ENCODE peak calls at places on chromosomes 13 and 19, in nine cellular contexts. One of them, this sample, is unnamed.

GRCh38 chr13:67330149-67330548 is 100.0 kb upstream of the PCDH9 start:
- DNase-seq in effector CD4-positive, alpha-beta T cell: no peak
- DNase-seq in T-helper 2 cell: no peak
- DNase-seq in thoracic aorta: no peak
- DNase-seq in CD4-positive, alpha-beta T cell: no peak
- DNase-seq in RKO: no peak
- DNase-seq in stimulated activated CD4-positive, alpha-beta T cell treated with anti-CD3 and anti-CD28 coated beads, Interleukin-2, amount 100 ng/mL, for 24 hours: no peak
- DNase-seq in glutamatergic neuron: no peak
- DNase-seq in heart left ventricle: no peak
- DNase-seq in this sample: no peak

GRCh38 chr19:51607920-51608562 is 22.2 kb downstream of the SIGLEC5 start:
- DNase-seq in thoracic aorta: no peak
- DNase-seq in glutamatergic neuron: peak; percentile 45
- DNase-seq in heart left ventricle: peak; percentile 80
- DNase-seq in CD4-positive, alpha-beta T cell: peak; percentile 40
- DNase-seq in RKO: peak; percentile 85
- DNase-seq in T-helper 2 cell: no peak
- DNase-seq in stimulated activated CD4-positive, alpha-beta T cell treated with anti-CD3 and anti-CD28 coated beads, Interleukin-2, amount 100 ng/mL, for 24 hours: peak; percentile 80
- DNase-seq in effector CD4-positive, alpha-beta T cell: no peak
- DNase-seq in this sample: peak; percentile 26

GRCh38 chr19:35212241-35212640 is 16.3 kb downstream of the FAM187B start:
- DNase-seq in thoracic aorta: no peak
- DNase-seq in T-helper 2 cell: no peak
- DNase-seq in glutamatergic neuron: no peak
- DNase-seq in RKO: no peak
- DNase-seq in effector CD4-positive, alpha-beta T cell: no peak
- DNase-seq in heart left ventricle: no peak
- DNase-seq in CD4-positive, alpha-beta T cell: peak; percentile 18
- DNase-seq in stimulated activated CD4-positive, alpha-beta T cell treated with anti-CD3 and anti-CD28 coated beads, Interleukin-2, amount 100 ng/mL, for 24 hours: no peak
- DNase-seq in this sample: no peak

GRCh38 chr19:8580710-8581281 is 3.6 kb upstream of the MYO1F start:
- DNase-seq in heart left ventricle: peak; percentile 84
- DNase-seq in CD4-positive, alpha-beta T cell: peak; percentile 78
- DNase-seq in T-helper 2 cell: peak; percentile 77
- DNase-seq in glutamatergic neuron: peak; percentile 83
- DNase-seq in effector CD4-positive, alpha-beta T cell: peak; percentile 81
- DNase-seq in RKO: peak; percentile 79
- DNase-seq in thoracic aorta: peak; percentile 58
- DNase-seq in stimulated activated CD4-positive, alpha-beta T cell treated with anti-CD3 and anti-CD28 coated beads, Interleukin-2, amount 100 ng/mL, for 24 hours: peak; percentile 87
- DNase-seq in this sample: peak; percentile 73

GRCh38 chr19:13260883-13261653 is 110.9 kb downstream of the IER2 start:
- DNase-seq in glutamatergic neuron: no peak
- DNase-seq in thoracic aorta: no peak
- DNase-seq in CD4-positive, alpha-beta T cell: no peak
- DNase-seq in RKO: peak; percentile 94
- DNase-seq in heart left ventricle: no peak
- DNase-seq in T-helper 2 cell: no peak
- DNase-seq in stimulated activated CD4-positive, alpha-beta T cell treated with anti-CD3 and anti-CD28 coated beads, Interleukin-2, amount 100 ng/mL, for 24 hours: peak; percentile 20
- DNase-seq in effector CD4-positive, alpha-beta T cell: no peak
- DNase-seq in this sample: no peak

GRCh38 chr13:45626731-45627374 is 11.3 kb upstream of the ERICH6B start:
- DNase-seq in stimulated activated CD4-positive, alpha-beta T cell treated with anti-CD3 and anti-CD28 coated beads, Interleukin-2, amount 100 ng/mL, for 24 hours: no peak
- DNase-seq in thoracic aorta: no peak
- DNase-seq in T-helper 2 cell: no peak
- DNase-seq in heart left ventricle: no peak
- DNase-seq in RKO: no peak
- DNase-seq in glutamatergic neuron: no peak
- DNase-seq in effector CD4-positive, alpha-beta T cell: no peak
- DNase-seq in CD4-positive, alpha-beta T cell: no peak
- DNase-seq in this sample: no peak

GRCh38 chr19:40519352-40520322 is 52.8 kb downstream of the SPTBN4 start:
- DNase-seq in thoracic aorta: no peak
- DNase-seq in effector CD4-positive, alpha-beta T cell: no peak
- DNase-seq in CD4-positive, alpha-beta T cell: no peak
- DNase-seq in glutamatergic neuron: peak; percentile 72
- DNase-seq in RKO: no peak
- DNase-seq in T-helper 2 cell: no peak
- DNase-seq in heart left ventricle: no peak
- DNase-seq in stimulated activated CD4-positive, alpha-beta T cell treated with anti-CD3 and anti-CD28 coated beads, Interleukin-2, amount 100 ng/mL, for 24 hours: peak; percentile 40
- DNase-seq in this sample: no peak

GRCh38 chr13:103350147-103350546 is 283.9 kb upstream of the SLC10A2 start:
- DNase-seq in CD4-positive, alpha-beta T cell: no peak
- DNase-seq in T-helper 2 cell: no peak
- DNase-seq in RKO: no peak
- DNase-seq in thoracic aorta: no peak
- DNase-seq in stimulated activated CD4-positive, alpha-beta T cell treated with anti-CD3 and anti-CD28 coated beads, Interleukin-2, amount 100 ng/mL, for 24 hours: no peak
- DNase-seq in effector CD4-positive, alpha-beta T cell: no peak
- DNase-seq in heart left ventricle: no peak
- DNase-seq in glutamatergic neuron: no peak
- DNase-seq in this sample: no peak

GRCh38 chr19:33845498-33845897 is 48.8 kb downstream of the KCTD15 start:
- DNase-seq in T-helper 2 cell: no peak
- DNase-seq in heart left ventricle: no peak
- DNase-seq in CD4-positive, alpha-beta T cell: no peak
- DNase-seq in stimulated activated CD4-positive, alpha-beta T cell treated with anti-CD3 and anti-CD28 coated beads, Interleukin-2, amount 100 ng/mL, for 24 hours: no peak
- DNase-seq in glutamatergic neuron: no peak
- DNase-seq in effector CD4-positive, alpha-beta T cell: no peak
- DNase-seq in RKO: no peak
- DNase-seq in thoracic aorta: no peak
- DNase-seq in this sample: no peak

GRCh38 chr19:56681702-56682101 is 10.1 kb upstream of the ZNF835 start:
- DNase-seq in T-helper 2 cell: no peak
- DNase-seq in stimulated activated CD4-positive, alpha-beta T cell treated with anti-CD3 and anti-CD28 coated beads, Interleukin-2, amount 100 ng/mL, for 24 hours: no peak
- DNase-seq in CD4-positive, alpha-beta T cell: no peak
- DNase-seq in thoracic aorta: no peak
- DNase-seq in glutamatergic neuron: no peak
- DNase-seq in RKO: no peak
- DNase-seq in heart left ventricle: no peak
- DNase-seq in effector CD4-positive, alpha-beta T cell: no peak
- DNase-seq in this sample: no peak

GRCh38 chr19:46574533-46574932 is 26.6 kb upstream of the CALM3 start:
- DNase-seq in stimulated activated CD4-positive, alpha-beta T cell treated with anti-CD3 and anti-CD28 coated beads, Interleukin-2, amount 100 ng/mL, for 24 hours: peak; percentile 50
- DNase-seq in glutamatergic neuron: no peak
- DNase-seq in thoracic aorta: no peak
- DNase-seq in CD4-positive, alpha-beta T cell: peak; percentile 27
- DNase-seq in T-helper 2 cell: no peak
- DNase-seq in heart left ventricle: no peak
- DNase-seq in RKO: no peak
- DNase-seq in effector CD4-positive, alpha-beta T cell: peak; percentile 6
- DNase-seq in this sample: peak; percentile 12

GRCh38 chr13:83943530-83944279 is 61.4 kb upstream of the SLITRK1 start:
- DNase-seq in RKO: no peak
- DNase-seq in stimulated activated CD4-positive, alpha-beta T cell treated with anti-CD3 and anti-CD28 coated beads, Interleukin-2, amount 100 ng/mL, for 24 hours: no peak
- DNase-seq in glutamatergic neuron: no peak
- DNase-seq in effector CD4-positive, alpha-beta T cell: no peak
- DNase-seq in CD4-positive, alpha-beta T cell: no peak
- DNase-seq in T-helper 2 cell: no peak
- DNase-seq in heart left ventricle: no peak
- DNase-seq in thoracic aorta: no peak
- DNase-seq in this sample: no peak

GRCh38 chr13:114319441-114319871 is 5.2 kb downstream of the CHAMP1 start:
- DNase-seq in RKO: no peak
- DNase-seq in T-helper 2 cell: no peak
- DNase-seq in thoracic aorta: no peak
- DNase-seq in effector CD4-positive, alpha-beta T cell: no peak
- DNase-seq in CD4-positive, alpha-beta T cell: no peak
- DNase-seq in stimulated activated CD4-positive, alpha-beta T cell treated with anti-CD3 and anti-CD28 coated beads, Interleukin-2, amount 100 ng/mL, for 24 hours: no peak
- DNase-seq in glutamatergic neuron: no peak
- DNase-seq in heart left ventricle: no peak
- DNase-seq in this sample: no peak

GRCh38 chr13:40564342-40564997 is 102.0 kb downstream of the FOXO1 start:
- DNase-seq in thoracic aorta: no peak
- DNase-seq in T-helper 2 cell: no peak
- DNase-seq in heart left ventricle: no peak
- DNase-seq in CD4-positive, alpha-beta T cell: peak; percentile 22
- DNase-seq in glutamatergic neuron: no peak
- DNase-seq in effector CD4-positive, alpha-beta T cell: no peak
- DNase-seq in stimulated activated CD4-positive, alpha-beta T cell treated with anti-CD3 and anti-CD28 coated beads, Interleukin-2, amount 100 ng/mL, for 24 hours: no peak
- DNase-seq in RKO: no peak
- DNase-seq in this sample: no peak

GRCh38 chr19:17389957-17390664 is 3.9 kb downstream of the CCDC194 start:
- DNase-seq in CD4-positive, alpha-beta T cell: no peak
- DNase-seq in stimulated activated CD4-positive, alpha-beta T cell treated with anti-CD3 and anti-CD28 coated beads, Interleukin-2, amount 100 ng/mL, for 24 hours: no peak
- DNase-seq in RKO: no peak
- DNase-seq in heart left ventricle: no peak
- DNase-seq in T-helper 2 cell: no peak
- DNase-seq in effector CD4-positive, alpha-beta T cell: no peak
- DNase-seq in thoracic aorta: no peak
- DNase-seq in glutamatergic neuron: peak; percentile 41
- DNase-seq in this sample: no peak

GRCh38 chr19:54179921-54180452 is 7.0 kb upstream of the TMC4 start:
- DNase-seq in RKO: peak; percentile 53
- DNase-seq in glutamatergic neuron: peak; percentile 85
- DNase-seq in T-helper 2 cell: no peak
- DNase-seq in stimulated activated CD4-positive, alpha-beta T cell treated with anti-CD3 and anti-CD28 coated beads, Interleukin-2, amount 100 ng/mL, for 24 hours: no peak
- DNase-seq in heart left ventricle: no peak
- DNase-seq in thoracic aorta: no peak
- DNase-seq in CD4-positive, alpha-beta T cell: no peak
- DNase-seq in effector CD4-positive, alpha-beta T cell: no peak
- DNase-seq in this sample: no peak

GRCh38 chr13:27006519-27007161 is 165.0 kb downstream of the USP12 start:
- DNase-seq in stimulated activated CD4-positive, alpha-beta T cell treated with anti-CD3 and anti-CD28 coated beads, Interleukin-2, amount 100 ng/mL, for 24 hours: no peak
- DNase-seq in CD4-positive, alpha-beta T cell: no peak
- DNase-seq in glutamatergic neuron: peak; percentile 82
- DNase-seq in thoracic aorta: no peak
- DNase-seq in T-helper 2 cell: no peak
- DNase-seq in heart left ventricle: no peak
- DNase-seq in RKO: no peak
- DNase-seq in effector CD4-positive, alpha-beta T cell: no peak
- DNase-seq in this sample: no peak

GRCh38 chr13:22625691-22626090 is 555.1 kb upstream of the SGCG start:
- DNase-seq in effector CD4-positive, alpha-beta T cell: no peak
- DNase-seq in stimulated activated CD4-positive, alpha-beta T cell treated with anti-CD3 and anti-CD28 coated beads, Interleukin-2, amount 100 ng/mL, for 24 hours: no peak
- DNase-seq in thoracic aorta: no peak
- DNase-seq in glutamatergic neuron: no peak
- DNase-seq in RKO: no peak
- DNase-seq in T-helper 2 cell: no peak
- DNase-seq in CD4-positive, alpha-beta T cell: no peak
- DNase-seq in heart left ventricle: no peak
- DNase-seq in this sample: no peak

GRCh38 chr19:44603201-44603945 is 10.0 kb upstream of the IGSF23 start:
- DNase-seq in effector CD4-positive, alpha-beta T cell: no peak
- DNase-seq in thoracic aorta: no peak
- DNase-seq in stimulated activated CD4-positive, alpha-beta T cell treated with anti-CD3 and anti-CD28 coated beads, Interleukin-2, amount 100 ng/mL, for 24 hours: no peak
- DNase-seq in glutamatergic neuron: no peak
- DNase-seq in heart left ventricle: peak; percentile 28
- DNase-seq in CD4-positive, alpha-beta T cell: no peak
- DNase-seq in T-helper 2 cell: no peak
- DNase-seq in RKO: peak; percentile 32
- DNase-seq in this sample: no peak

GRCh38 chr19:4059931-4060620 is 6.6 kb downstream of the ZBTB7A start:
- DNase-seq in heart left ventricle: peak; percentile 81
- DNase-seq in CD4-positive, alpha-beta T cell: peak; percentile 55
- DNase-seq in effector CD4-positive, alpha-beta T cell: peak; percentile 37
- DNase-seq in RKO: no peak
- DNase-seq in glutamatergic neuron: peak; percentile 52
- DNase-seq in thoracic aorta: no peak
- DNase-seq in stimulated activated CD4-positive, alpha-beta T cell treated with anti-CD3 and anti-CD28 coated beads, Interleukin-2, amount 100 ng/mL, for 24 hours: peak; percentile 54
- DNase-seq in T-helper 2 cell: peak; percentile 79
- DNase-seq in this sample: peak; percentile 31

GRCh38 chr13:80086304-80086721 is 254.6 kb downstream of the SPRY2 start:
- DNase-seq in effector CD4-positive, alpha-beta T cell: no peak
- DNase-seq in RKO: peak; percentile 42
- DNase-seq in T-helper 2 cell: no peak
- DNase-seq in CD4-positive, alpha-beta T cell: no peak
- DNase-seq in glutamatergic neuron: no peak
- DNase-seq in stimulated activated CD4-positive, alpha-beta T cell treated with anti-CD3 and anti-CD28 coated beads, Interleukin-2, amount 100 ng/mL, for 24 hours: no peak
- DNase-seq in heart left ventricle: no peak
- DNase-seq in thoracic aorta: no peak
- DNase-seq in this sample: no peak

GRCh38 chr13:23427342-23428182 is 5.9 kb downstream of the SACS start:
- DNase-seq in T-helper 2 cell: no peak
- DNase-seq in heart left ventricle: no peak
- DNase-seq in glutamatergic neuron: no peak
- DNase-seq in RKO: peak; percentile 13
- DNase-seq in thoracic aorta: peak; percentile 33
- DNase-seq in effector CD4-positive, alpha-beta T cell: no peak
- DNase-seq in CD4-positive, alpha-beta T cell: no peak
- DNase-seq in stimulated activated CD4-positive, alpha-beta T cell treated with anti-CD3 and anti-CD28 coated beads, Interleukin-2, amount 100 ng/mL, for 24 hours: no peak
- DNase-seq in this sample: no peak

GRCh38 chr13:25570185-25570584 is 198.4 kb downstream of the ATP8A2 start:
- DNase-seq in thoracic aorta: no peak
- DNase-seq in RKO: no peak
- DNase-seq in stimulated activated CD4-positive, alpha-beta T cell treated with anti-CD3 and anti-CD28 coated beads, Interleukin-2, amount 100 ng/mL, for 24 hours: no peak
- DNase-seq in T-helper 2 cell: no peak
- DNase-seq in CD4-positive, alpha-beta T cell: no peak
- DNase-seq in glutamatergic neuron: no peak
- DNase-seq in heart left ventricle: no peak
- DNase-seq in effector CD4-positive, alpha-beta T cell: no peak
- DNase-seq in this sample: no peak

GRCh38 chr19:51491586-51491985 is 10.0 kb downstream of the SIGLEC12 start:
- DNase-seq in stimulated activated CD4-positive, alpha-beta T cell treated with anti-CD3 and anti-CD28 coated beads, Interleukin-2, amount 100 ng/mL, for 24 hours: no peak
- DNase-seq in CD4-positive, alpha-beta T cell: no peak
- DNase-seq in heart left ventricle: no peak
- DNase-seq in glutamatergic neuron: no peak
- DNase-seq in RKO: no peak
- DNase-seq in effector CD4-positive, alpha-beta T cell: no peak
- DNase-seq in T-helper 2 cell: no peak
- DNase-seq in thoracic aorta: no peak
- DNase-seq in this sample: no peak

GRCh38 chr13:113922412-113923118 is 51.3 kb downstream of the C13orf46 start:
- DNase-seq in T-helper 2 cell: no peak
- DNase-seq in stimulated activated CD4-positive, alpha-beta T cell treated with anti-CD3 and anti-CD28 coated beads, Interleukin-2, amount 100 ng/mL, for 24 hours: no peak
- DNase-seq in RKO: no peak
- DNase-seq in glutamatergic neuron: no peak
- DNase-seq in CD4-positive, alpha-beta T cell: no peak
- DNase-seq in heart left ventricle: no peak
- DNase-seq in effector CD4-positive, alpha-beta T cell: no peak
- DNase-seq in thoracic aorta: peak; percentile 4
- DNase-seq in this sample: no peak

GRCh38 chr13:52001120-52001731 is 10.0 kb downstream of the ATP7B start:
- DNase-seq in effector CD4-positive, alpha-beta T cell: no peak
- DNase-seq in stimulated activated CD4-positive, alpha-beta T cell treated with anti-CD3 and anti-CD28 coated beads, Interleukin-2, amount 100 ng/mL, for 24 hours: no peak
- DNase-seq in thoracic aorta: no peak
- DNase-seq in glutamatergic neuron: no peak
- DNase-seq in RKO: peak; percentile 80
- DNase-seq in heart left ventricle: no peak
- DNase-seq in T-helper 2 cell: peak; percentile 21
- DNase-seq in CD4-positive, alpha-beta T cell: no peak
- DNase-seq in this sample: no peak

GRCh38 chr13:97407540-97407939 is 26.4 kb upstream of the RAP2A start:
- DNase-seq in heart left ventricle: no peak
- DNase-seq in CD4-positive, alpha-beta T cell: no peak
- DNase-seq in effector CD4-positive, alpha-beta T cell: no peak
- DNase-seq in T-helper 2 cell: no peak
- DNase-seq in thoracic aorta: no peak
- DNase-seq in glutamatergic neuron: no peak
- DNase-seq in stimulated activated CD4-positive, alpha-beta T cell treated with anti-CD3 and anti-CD28 coated beads, Interleukin-2, amount 100 ng/mL, for 24 hours: no peak
- DNase-seq in RKO: no peak
- DNase-seq in this sample: no peak

GRCh38 chr19:32357720-32358119 is 12.3 kb downstream of the ZNF507 start:
- DNase-seq in T-helper 2 cell: no peak
- DNase-seq in effector CD4-positive, alpha-beta T cell: no peak
- DNase-seq in RKO: no peak
- DNase-seq in glutamatergic neuron: no peak
- DNase-seq in CD4-positive, alpha-beta T cell: no peak
- DNase-seq in thoracic aorta: no peak
- DNase-seq in heart left ventricle: no peak
- DNase-seq in stimulated activated CD4-positive, alpha-beta T cell treated with anti-CD3 and anti-CD28 coated beads, Interleukin-2, amount 100 ng/mL, for 24 hours: no peak
- DNase-seq in this sample: no peak

GRCh38 chr19:5154129-5154798 is 185.4 kb downstream of the KDM4B start:
- DNase-seq in thoracic aorta: no peak
- DNase-seq in stimulated activated CD4-positive, alpha-beta T cell treated with anti-CD3 and anti-CD28 coated beads, Interleukin-2, amount 100 ng/mL, for 24 hours: peak; percentile 66
- DNase-seq in RKO: no peak
- DNase-seq in CD4-positive, alpha-beta T cell: peak; percentile 50
- DNase-seq in effector CD4-positive, alpha-beta T cell: no peak
- DNase-seq in heart left ventricle: no peak
- DNase-seq in T-helper 2 cell: no peak
- DNase-seq in glutamatergic neuron: peak; percentile 80
- DNase-seq in this sample: no peak

GRCh38 chr19:1855040-1855827 is 7.0 kb upstream of the REXO1 start:
- DNase-seq in CD4-positive, alpha-beta T cell: peak; percentile 76
- DNase-seq in T-helper 2 cell: peak; percentile 72
- DNase-seq in thoracic aorta: no peak
- DNase-seq in effector CD4-positive, alpha-beta T cell: peak; percentile 65
- DNase-seq in RKO: peak; percentile 60
- DNase-seq in stimulated activated CD4-positive, alpha-beta T cell treated with anti-CD3 and anti-CD28 coated beads, Interleukin-2, amount 100 ng/mL, for 24 hours: peak; percentile 89
- DNase-seq in heart left ventricle: peak; percentile 94
- DNase-seq in glutamatergic neuron: peak; percentile 98
- DNase-seq in this sample: peak; percentile 56

GRCh38 chr19:36436531-36436930 is 18.1 kb upstream of the ZFP82 start:
- DNase-seq in CD4-positive, alpha-beta T cell: no peak
- DNase-seq in stimulated activated CD4-positive, alpha-beta T cell treated with anti-CD3 and anti-CD28 coated beads, Interleukin-2, amount 100 ng/mL, for 24 hours: no peak
- DNase-seq in glutamatergic neuron: no peak
- DNase-seq in T-helper 2 cell: no peak
- DNase-seq in thoracic aorta: no peak
- DNase-seq in effector CD4-positive, alpha-beta T cell: no peak
- DNase-seq in heart left ventricle: no peak
- DNase-seq in RKO: peak; percentile 37
- DNase-seq in this sample: no peak

This sample was measured in T follicular helper cell.